ENCODE peak calls at places on chromosomes 11 and 22, in five cellular contexts. One of them, this sample, is unnamed.

GRCh38 chr11:135035282-135035681 is 623.2 kb upstream of the B3GAT1 start:
- DNase-seq in left colon: no peak
- DNase-seq in brain microvascular endothelial cell: no peak
- DNase-seq in fibroblast of lung: no peak
- DNase-seq in lung: no peak
- DNase-seq in this sample: no peak

GRCh38 chr11:8832571-8833260 is 78.3 kb upstream of the AKIP1 start:
- DNase-seq in left colon: no peak
- DNase-seq in brain microvascular endothelial cell: no peak
- DNase-seq in fibroblast of lung: peak
- DNase-seq in lung: peak
- DNase-seq in this sample: no peak

GRCh38 chr11:34823197-34823596 is 93.0 kb downstream of the APIP start:
- DNase-seq in left colon: no peak
- DNase-seq in brain microvascular endothelial cell: no peak
- DNase-seq in fibroblast of lung: no peak
- DNase-seq in lung: no peak
- DNase-seq in this sample: peak

GRCh38 chr11:111189466-111189865 is 56.1 kb upstream of the POU2AF2 start:
- DNase-seq in left colon: no peak
- DNase-seq in brain microvascular endothelial cell: no peak
- DNase-seq in fibroblast of lung: no peak
- DNase-seq in lung: no peak
- DNase-seq in this sample: no peak

GRCh38 chr11:110445428-110445827 is 15.7 kb downstream of the FDX1 start:
- DNase-seq in left colon: no peak
- DNase-seq in brain microvascular endothelial cell: no peak
- DNase-seq in fibroblast of lung: peak
- DNase-seq in lung: no peak
- DNase-seq in this sample: no peak

GRCh38 chr11:103532133-103532788 is 423.0 kb downstream of the DYNC2H1 start:
- DNase-seq in left colon: no peak
- DNase-seq in brain microvascular endothelial cell: peak
- DNase-seq in fibroblast of lung: peak
- DNase-seq in lung: no peak
- DNase-seq in this sample: no peak

GRCh38 chr11:44775366-44776356 is 48.9 kb downstream of the TSPAN18 start:
- DNase-seq in left colon: peak
- DNase-seq in brain microvascular endothelial cell: peak
- DNase-seq in fibroblast of lung: peak
- DNase-seq in lung: peak
- DNase-seq in this sample: peak

GRCh38 chr22:42282252-42282942 is 11.9 kb upstream of the TCF20 start:
- DNase-seq in left colon: peak
- DNase-seq in brain microvascular endothelial cell: no peak
- DNase-seq in fibroblast of lung: no peak
- DNase-seq in lung: no peak
- DNase-seq in this sample: no peak

GRCh38 chr11:32829680-32830412 is at the start of gene PRRG4:
- DNase-seq in left colon: peak
- DNase-seq in brain microvascular endothelial cell: no peak
- DNase-seq in fibroblast of lung: peak
- DNase-seq in lung: peak
- DNase-seq in this sample: peak

GRCh38 chr22:34943830-34944229 is 122.1 kb upstream of the ISX start:
- DNase-seq in left colon: no peak
- DNase-seq in brain microvascular endothelial cell: no peak
- DNase-seq in fibroblast of lung: no peak
- DNase-seq in lung: no peak
- DNase-seq in this sample: no peak

GRCh38 chr22:42078469-42079318 is 806 bp upstream of the SMDT1 start:
- DNase-seq in left colon: peak
- DNase-seq in brain microvascular endothelial cell: no peak
- DNase-seq in fibroblast of lung: peak
- DNase-seq in lung: no peak
- DNase-seq in this sample: no peak

GRCh38 chr11:2800655-2801531 is 84.7 kb downstream of the CDKN1C start:
- DNase-seq in left colon: peak
- DNase-seq in brain microvascular endothelial cell: no peak
- DNase-seq in fibroblast of lung: no peak
- DNase-seq in lung: peak
- DNase-seq in this sample: no peak